ENCODE peak calls at places on chromosomes 3 and 15, in eight cellular contexts. K, P, W, B, J, S, L and T are unnamed samples.

GRCh38 chr3:50345586-50345985 is at the start of gene ZMYND10:
- DNase-seq in J (peak; percentile 83), B (no peak), W (peak; percentile 37), L (peak; percentile 78), S (peak; percentile 81), K (peak; percentile 74), P (peak; percentile 87), T (no peak)

GRCh38 chr15:88563638-88564037 is 17.2 kb upstream of the DET1 start:
- DNase-seq in P (no peak), W (no peak), J (no peak), B (no peak), L (no peak), K (no peak), S (no peak), T (peak; percentile 57)

GRCh38 chr3:141769171-141769894 is 6.1 kb downstream of the GRK7 start:
- DNase-seq in K (no peak), L (no peak), P (no peak), W (no peak), B (no peak), S (no peak), J (no peak), T (peak; percentile 20)

GRCh38 chr15:58779554-58779953 is 8.5 kb downstream of the MINDY2 start:
- DNase-seq in L (no peak), K (no peak), J (no peak), B (no peak), W (no peak), P (no peak), S (no peak), T (no peak)

GRCh38 chr3:87855626-87856025 is 203.2 kb downstream of the CGGBP1 start:
- DNase-seq in L (no peak), B (no peak), W (no peak), J (no peak), P (no peak), S (no peak), K (no peak), T (peak; percentile 85)

GRCh38 chr3:36597422-36597821 is 166.9 kb downstream of the DCLK3 start:
- DNase-seq in K (no peak), B (no peak), S (no peak), L (no peak), J (no peak), W (no peak), P (no peak), T (peak; percentile 31)

GRCh38 chr15:51023499-51023898 is 71.2 kb downstream of the TNFAIP8L3 start:
- DNase-seq in L (no peak), P (no peak), W (no peak), K (no peak), B (no peak), S (no peak), J (no peak), T (no peak)

GRCh38 chr3:195247086-195247862 is 23.7 kb downstream of the XXYLT1 start:
- DNase-seq in P (no peak), B (no peak), K (no peak), J (no peak), L (peak; percentile 11), S (no peak), W (no peak), T (no peak)

GRCh38 chr15:75844629-75845390 is 1.6 kb downstream of the UBE2Q2 start:
- DNase-seq in L (no peak), S (no peak), J (peak; percentile 2), K (peak; percentile 22), P (no peak), B (no peak), W (no peak), T (no peak)

GRCh38 chr3:182342252-182342651 is 451.1 kb upstream of the ATP11B start:
- DNase-seq in K (no peak), B (no peak), S (no peak), J (no peak), L (no peak), W (no peak), P (no peak), T (no peak)

GRCh38 chr3:52059781-52060180 is 3.4 kb upstream of the DUSP7 start:
- DNase-seq in J (no peak), S (no peak), K (no peak), B (no peak), P (no peak), L (no peak), W (no peak), T (no peak)

GRCh38 chr3:154972951-154973350 is 107.2 kb upstream of the MME start:
- DNase-seq in J (no peak), S (no peak), B (no peak), L (no peak), K (no peak), P (no peak), W (no peak), T (peak; percentile 31)

GRCh38 chr15:90915808-90916440 is 12.8 kb downstream of the MAN2A2 start:
- DNase-seq in W (no peak), L (peak; percentile 72), B (no peak), J (no peak), S (peak; percentile 60), K (no peak), P (no peak), T (peak; percentile 76)

GRCh38 chr15:73948982-73949381 is 22.7 kb downstream of the LOXL1 start:
- DNase-seq in S (no peak), K (no peak), L (no peak), W (no peak), J (no peak), P (no peak), B (no peak), T (no peak)